ENCODE peak calls at places on chromosome 17, in four cellular contexts. Y is HL-60, X is GM12878, T is K562. W is an unnamed sample.

GRCh38 chr17:79813826-79814623 is 17.1 kb upstream of the CBX8 start:
- DNase-seq in T (no peak), X (no peak), Y (no peak), W (no peak)

GRCh38 chr17:17075037-17075755 is 32.9 kb downstream of the MPRIP start:
- DNase-seq in X (no peak), T (no peak), Y (no peak), W (no peak)

GRCh38 chr17:81901167-81902022 is 643 bp upstream of the NPB start:
- DNase-seq in T (no peak), Y (no peak), X (no peak), W (no peak)

GRCh38 chr17:56045907-56046306 is 107.4 kb upstream of the ANKFN1 start:
- DNase-seq in T (no peak), X (no peak), Y (no peak), W (no peak)

GRCh38 chr17:30292490-30292858 is 730 bp upstream of the BLMH start:
- DNase-seq in T (no peak), Y (no peak), X (no peak), W (no peak)

GRCh38 chr17:81193470-81194224 is 27.6 kb upstream of the AATK start:
- DNase-seq in X (no peak), T (peak; percentile 67), Y (no peak), W (no peak)

GRCh38 chr17:45895969-45896793 is 1.8 kb downstream of the MAPT start:
- DNase-seq in T (no peak), Y (no peak), X (no peak), W (no peak)

GRCh38 chr17:72119963-72120877 is 600 bp upstream of the SOX9 start:
- DNase-seq in X (no peak), Y (no peak), T (no peak), W (no peak)

GRCh38 chr17:76265624-76266243 is 586 bp downstream of the UBALD2 start:
- DNase-seq in T (peak; percentile 40), X (no peak), Y (no peak), W (no peak)

GRCh38 chr17:74237321-74237720 is 23.9 kb downstream of the TTYH2 start:
- DNase-seq in X (no peak), T (no peak), Y (no peak), W (no peak)

GRCh38 chr17:80780381-80781187 is 211.1 kb upstream of the CHMP6 start:
- DNase-seq in Y (peak; percentile 39), X (peak; percentile 61), T (no peak), W (no peak)

GRCh38 chr17:28875856-28876564 is 21.2 kb downstream of the ERAL1 start:
- DNase-seq in X (no peak), T (no peak), Y (no peak), W (no peak)

GRCh38 chr17:1647802-1648581 is 1.7 kb downstream of the RILP start:
- DNase-seq in T (no peak), X (no peak), Y (no peak), W (no peak)

GRCh38 chr17:52207786-52208185 is 49.3 kb upstream of the CA10 start:
- DNase-seq in X (no peak), T (no peak), Y (no peak), W (no peak)
- TF ChIP-seq SPI1 in X (no peak), T (no peak), Y (no peak), W (no peak)

GRCh38 chr17:59175076-59175475 is 19.5 kb downstream of the PRR11 start:
- DNase-seq in Y (no peak), T (no peak), X (no peak), W (no peak)
- TF ChIP-seq POLR2AphosphoS5 in Y (no peak), T (no peak), X (no peak), W (no peak)

DNA sequence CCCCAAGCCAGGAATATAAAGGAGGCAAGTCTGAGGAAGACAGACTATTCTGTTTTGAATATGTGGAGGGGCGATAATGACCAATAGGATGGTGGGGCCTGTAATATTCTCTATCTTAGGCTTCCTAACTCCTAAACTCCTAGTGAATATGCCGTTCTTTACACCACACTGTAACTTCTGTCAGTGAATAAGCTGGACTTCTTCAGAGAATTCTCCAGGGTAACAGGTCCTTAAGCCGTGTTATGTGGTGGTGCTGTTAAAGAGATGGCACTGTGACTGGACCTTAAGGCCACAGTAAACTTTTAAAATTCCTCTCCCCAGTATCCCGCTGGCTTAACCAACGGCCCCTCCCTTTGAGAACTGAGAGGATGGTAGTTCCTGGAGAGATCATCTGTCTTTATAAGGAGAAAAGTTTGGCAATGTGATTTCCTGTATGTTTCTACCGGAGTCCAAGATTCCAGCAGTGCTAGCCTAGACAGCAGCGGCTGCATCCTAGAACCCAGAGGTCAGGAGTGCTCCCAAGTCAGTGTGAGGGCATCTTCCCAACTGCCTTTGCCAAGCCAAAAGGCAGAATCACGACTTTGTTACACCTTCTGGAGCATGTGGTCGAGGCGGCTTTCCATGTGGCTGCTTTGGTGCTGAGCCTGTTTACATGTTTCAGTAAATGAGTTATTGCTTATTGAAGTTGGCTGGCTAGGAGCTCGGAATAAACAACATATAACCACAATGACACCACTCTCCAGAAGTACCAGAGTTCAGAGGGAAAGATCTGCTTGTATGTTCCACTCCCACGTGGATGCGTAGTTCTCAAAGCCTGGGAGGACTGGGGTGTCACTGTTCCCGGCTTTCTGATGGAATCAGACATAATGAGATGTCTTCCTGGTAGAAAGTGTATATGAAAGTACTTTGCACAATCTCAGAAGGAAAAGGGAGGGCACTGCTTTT is 41.0 kb downstream of the TUBD1 start:
- DNase-seq in X (no peak), T (peak; percentile 8), Y (no peak), W (no peak)
- TF ChIP-seq SPI1 in X (no peak), T (no peak), Y (no peak), W (no peak)

GRCh38 chr17:40536731-40537171 is 28.5 kb downstream of the CCR7 start:
- DNase-seq in T (no peak), Y (no peak), X (no peak), W (no peak)

GRCh38 chr17:40538936-40539705 is 26.2 kb downstream of the CCR7 start:
- DNase-seq in X (no peak), Y (no peak), T (no peak), W (no peak)

GRCh38 chr17:40535924-40536717 is 29.2 kb downstream of the CCR7 start:
- DNase-seq in Y (no peak), X (no peak), T (peak; percentile 88), W (no peak)

GRCh38 chr17:40539711-40540411 is 25.4 kb downstream of the CCR7 start:
- DNase-seq in X (no peak), T (no peak), Y (no peak), W (no peak)

GRCh38 chr17:40538019-40538935 is 27.0 kb downstream of the CCR7 start:
- DNase-seq in Y (no peak), T (no peak), X (no peak), W (no peak)
- TF ChIP-seq POLR2AphosphoS5 in Y (no peak), T (no peak), X (no peak), W (no peak)

DNA sequence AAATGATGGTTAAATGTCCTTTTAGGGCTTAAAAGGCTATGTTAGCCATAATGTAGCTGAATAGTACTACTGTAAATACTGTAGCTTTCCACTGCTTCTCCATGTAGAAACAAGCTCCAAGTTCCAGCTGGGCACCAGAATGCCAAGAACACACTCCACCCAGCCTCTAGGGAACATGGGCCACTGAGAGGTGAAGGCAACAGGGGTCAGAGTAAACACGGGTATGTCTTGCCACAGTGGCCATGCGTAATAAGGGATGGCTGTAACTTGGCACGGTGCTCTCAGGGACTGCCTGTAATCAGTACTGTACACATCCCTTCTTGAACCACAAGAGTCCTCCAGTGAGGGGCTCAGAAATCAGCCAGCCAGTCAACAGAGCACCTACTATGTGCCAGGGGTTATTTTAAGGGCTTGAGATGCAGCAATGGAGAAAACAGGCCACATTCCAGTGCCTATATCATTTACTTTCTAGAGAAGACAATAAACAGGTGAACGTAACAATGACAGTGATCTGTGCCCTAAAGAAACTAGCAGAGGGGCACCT is 10.8 kb downstream of the LRRC59 start:
- DNase-seq in X (no peak), Y (no peak), T (no peak), W (no peak)
- TF ChIP-seq SPI1 in X (no peak), Y (no peak), T (no peak), W (no peak)

DNA sequence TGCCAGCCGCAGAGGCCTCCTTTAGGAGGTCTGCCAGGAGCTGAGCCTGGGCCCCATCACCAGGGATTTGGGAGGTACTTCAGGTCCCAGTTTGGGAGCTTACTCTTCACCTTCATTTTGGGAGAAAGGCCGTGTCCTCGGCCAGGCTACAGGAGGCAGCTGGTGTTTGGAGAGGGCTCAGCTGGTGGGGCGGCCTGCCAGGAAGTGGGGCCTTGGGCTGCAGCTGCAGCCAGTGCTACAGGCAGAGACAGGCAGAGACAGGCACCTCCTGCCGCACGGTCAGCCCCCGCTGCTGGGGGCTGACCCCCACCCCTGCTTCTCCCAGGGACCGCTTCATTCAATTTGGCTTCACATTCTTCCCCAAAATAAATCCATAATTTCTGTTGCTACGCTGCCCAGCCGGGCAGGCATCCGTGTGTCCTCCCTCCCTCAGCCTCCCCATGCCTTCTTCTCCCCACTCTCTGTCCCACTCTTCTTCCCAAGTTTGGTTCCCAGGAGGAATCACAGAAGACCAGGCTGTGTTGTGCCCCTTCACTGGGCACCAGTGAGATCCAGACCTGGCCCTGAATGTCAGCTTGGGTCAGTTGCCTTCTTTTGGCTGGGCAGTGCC is 6.1 kb downstream of the TMEM235 start:
- DNase-seq in Y (no peak), T (no peak), X (no peak), W (no peak)
- TF ChIP-seq POLR2AphosphoS5 in Y (no peak), T (no peak), X (no peak), W (no peak)

GRCh38 chr17:47708864-47709541 is 15.0 kb downstream of the TBKBP1 start:
- DNase-seq in Y (no peak), T (no peak), X (no peak), W (no peak)
- TF ChIP-seq SPI1 in Y (no peak), T (no peak), X (no peak), W (no peak)

GRCh38 chr17:34236341-34236892 is 18.7 kb upstream of the CCL2 start:
- DNase-seq in T (no peak), X (no peak), Y (peak; percentile 54), W (no peak)

GRCh38 chr17:34234616-34235015 is 20.5 kb upstream of the CCL2 start:
- DNase-seq in T (no peak), Y (no peak), X (no peak), W (no peak)

GRCh38 chr17:34230342-34230741 is 24.7 kb upstream of the CCL2 start:
- DNase-seq in T (no peak), X (no peak), Y (no peak), W (no peak)

GRCh38 chr17:34237458-34237857 is 17.6 kb upstream of the CCL2 start:
- DNase-seq in X (no peak), T (no peak), Y (no peak), W (no peak)

GRCh38 chr17:34235389-34236028 is 19.6 kb upstream of the CCL2 start:
- DNase-seq in T (no peak), Y (no peak), X (no peak), W (no peak)
- TF ChIP-seq POLR2AphosphoS5 in T (no peak), Y (no peak), X (no peak), W (no peak)

GRCh38 chr17:48576479-48577309 is 1.5 kb downstream of the HOXB4 start:
- DNase-seq in Y (no peak), T (peak; percentile 63), X (no peak), W (no peak)
- TF ChIP-seq SPI1 in Y (no peak), T (no peak), X (no peak), W (no peak)